ENCODE peak calls at places on chromosome 7, in four cellular contexts. X is thyroid gland, U is transverse colon, I is breast epithelium. N is an unnamed sample.

GRCh38 chr7:156156734-156157408 is 344.6 kb upstream of the SHH start:
- DNase-seq in I (no peak), U (peak; percentile 34), X (peak; percentile 39), N (no peak)

GRCh38 chr7:3063016-3063753 is 19.5 kb upstream of the CARD11 start:
- DNase-seq in X (no peak), U (peak; percentile 29), I (no peak), N (peak; percentile 46)

GRCh38 chr7:116977172-116977571 is 23.9 kb downstream of the ST7 start:
- DNase-seq in U (no peak), X (no peak), I (no peak), N (no peak)

GRCh38 chr7:98133181-98133580 is 26.5 kb downstream of the LMTK2 start:
- DNase-seq in X (no peak), U (peak; percentile 22), I (no peak), N (peak; percentile 36)

GRCh38 chr7:107579546-107579880 is 533 bp upstream of the BCAP29 start:
- DNase-seq in U (no peak), X (no peak), I (no peak), N (no peak)

GRCh38 chr7:28688651-28689050 is 269.5 kb downstream of the TRIL start:
- DNase-seq in I (no peak), X (no peak), U (no peak), N (no peak)

GRCh38 chr7:79591275-79591623 is 137.8 kb upstream of the MAGI2 start:
- DNase-seq in I (no peak), X (no peak), U (no peak), N (no peak)

GRCh38 chr7:102042016-102042656 is 224.7 kb downstream of the CUX1 start:
- DNase-seq in U (no peak), X (no peak), I (no peak), N (no peak)

GRCh38 chr7:27735165-27735564 is 4.8 kb upstream of the TAX1BP1 start:
- DNase-seq in I (no peak), X (no peak), U (no peak), N (no peak)

GRCh38 chr7:143397710-143398530 is 10.7 kb downstream of the EPHA1 start:
- DNase-seq in U (no peak), X (no peak), I (no peak), N (no peak)

GRCh38 chr7:137443616-137444015 is 100.1 kb upstream of the PTN start:
- DNase-seq in I (no peak), U (no peak), X (no peak), N (no peak)

GRCh38 chr7:128265906-128266300 is 24.8 kb downstream of the LEP start:
- DNase-seq in I (no peak), U (no peak), X (no peak), N (no peak)

GRCh38 chr7:110718514-110719205 is 372.3 kb upstream of the LRRN3 start:
- DNase-seq in X (no peak), I (no peak), U (no peak), N (no peak)

GRCh38 chr7:39908141-39908540 is 41.9 kb upstream of the CDK13 start:
- DNase-seq in X (no peak), U (no peak), I (no peak), N (no peak)

GRCh38 chr7:81956520-81956919 is 186.7 kb upstream of the HGF start:
- DNase-seq in I (no peak), U (no peak), X (no peak), N (no peak)

GRCh38 chr7:42700376-42701327 is 211.2 kb downstream of the C7orf25 start:
- DNase-seq in U (no peak), I (no peak), X (no peak), N (no peak)

GRCh38 chr7:92875719-92876118 is 39.3 kb upstream of the CDK6 start:
- DNase-seq in I (no peak), X (no peak), U (no peak), N (no peak)

GRCh38 chr7:134056816-134057215 is 70.3 kb upstream of the LRGUK start:
- DNase-seq in I (no peak), U (no peak), X (no peak), N (no peak)

GRCh38 chr7:33873981-33874750 is 31.2 kb upstream of the BMPER start:
- DNase-seq in I (no peak), U (no peak), X (no peak), N (no peak)

GRCh38 chr7:130288829-130289228 is 4.1 kb upstream of the CPA4 start:
- DNase-seq in U (no peak), I (no peak), X (no peak), N (no peak)

GRCh38 chr7:86964973-86965726 is 94.3 kb downstream of the ELAPOR2 start:
- DNase-seq in X (no peak), I (no peak), U (no peak), N (no peak)

GRCh38 chr7:106841896-106842390 is 23.1 kb upstream of the PIK3CG start:
- DNase-seq in U (no peak), X (no peak), I (no peak), N (no peak)

GRCh38 chr7:20298486-20298901 is 32.2 kb upstream of the ITGB8 start:
- DNase-seq in U (no peak), I (no peak), X (no peak), N (no peak)

GRCh38 chr7:78139335-78139734 is 340.8 kb downstream of the PHTF2 start:
- DNase-seq in U (no peak), I (no peak), X (no peak), N (no peak)

GRCh38 chr7:11404355-11404754 is 427.6 kb downstream of the THSD7A start:
- DNase-seq in U (no peak), X (no peak), I (no peak), N (no peak)

GRCh38 chr7:105719395-105719794 is 138.1 kb upstream of the EFCAB10 start:
- DNase-seq in X (no peak), I (no peak), U (no peak), N (no peak)

DNA sequence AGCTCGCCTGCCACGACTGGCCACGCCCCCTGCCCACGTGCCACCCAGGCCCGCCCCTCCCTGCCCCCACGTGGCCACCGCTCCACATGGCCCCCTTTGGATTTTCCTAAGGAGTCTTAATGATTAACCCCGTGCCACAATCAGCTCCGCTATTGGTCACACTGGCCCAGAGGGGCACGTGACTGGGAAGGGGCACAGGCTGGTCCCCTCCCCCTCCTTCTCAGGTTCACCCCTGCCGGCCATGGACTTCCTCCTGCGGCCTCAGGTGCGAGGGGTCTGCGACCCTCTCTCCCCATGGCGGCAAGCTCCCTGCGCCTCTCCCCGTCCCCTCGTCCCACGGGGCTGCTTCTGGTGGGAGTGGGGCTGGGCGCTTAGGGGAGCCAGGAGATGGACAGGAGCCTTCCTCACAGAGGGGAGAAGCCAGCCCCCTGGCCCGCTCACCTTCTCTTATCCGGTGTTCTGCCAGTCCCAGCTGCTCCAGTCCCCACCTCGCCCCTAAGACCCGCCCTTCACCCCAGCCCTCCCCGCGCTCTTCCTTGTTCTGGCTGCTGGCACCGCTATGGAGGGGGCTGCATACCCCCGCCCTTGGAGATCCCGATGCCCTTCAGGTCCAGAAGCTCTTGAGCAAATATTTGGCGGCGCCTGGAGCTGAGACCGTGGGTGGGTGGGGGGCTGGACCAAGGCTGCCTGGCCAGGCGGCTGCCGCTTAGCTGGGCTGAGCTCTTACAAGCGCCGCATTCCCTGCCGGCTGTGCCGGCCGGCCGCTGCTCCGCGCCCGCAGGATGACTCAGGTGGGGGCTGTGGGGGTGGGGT is 3.2 kb downstream of the SLC4A2 start:
- DNase-seq in X (no peak), U (peak; percentile 90), I (no peak), N (no peak)
- TF ChIP-seq POLR2A in X (no peak), U (peak; percentile 35), I (no peak), N (no peak)

DNA sequence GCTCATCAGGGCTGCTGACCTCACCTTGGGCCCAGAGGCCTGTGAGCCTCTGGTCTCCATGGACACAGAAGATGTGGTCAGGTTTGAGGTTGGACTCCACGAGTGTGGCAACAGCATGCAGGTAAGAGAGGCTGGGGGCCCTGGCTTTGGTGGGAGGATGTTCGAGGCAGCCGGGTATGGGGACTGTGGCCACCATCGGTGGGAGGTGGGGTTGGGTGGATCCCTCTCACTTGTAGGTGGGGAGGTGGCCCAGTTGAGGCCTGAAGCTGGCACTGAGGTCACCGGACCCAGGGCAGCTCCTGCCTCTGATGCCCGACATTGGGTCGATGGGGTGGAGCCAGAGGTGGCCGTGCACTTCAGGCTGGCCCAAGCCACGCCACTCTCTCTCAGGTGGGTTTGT is 406 bp downstream of the ZP3 start:
- DNase-seq in X (no peak), U (no peak), I (no peak), N (no peak)
- TF ChIP-seq POLR2A in X (no peak), U (no peak), I (no peak), N (no peak)

DNA sequence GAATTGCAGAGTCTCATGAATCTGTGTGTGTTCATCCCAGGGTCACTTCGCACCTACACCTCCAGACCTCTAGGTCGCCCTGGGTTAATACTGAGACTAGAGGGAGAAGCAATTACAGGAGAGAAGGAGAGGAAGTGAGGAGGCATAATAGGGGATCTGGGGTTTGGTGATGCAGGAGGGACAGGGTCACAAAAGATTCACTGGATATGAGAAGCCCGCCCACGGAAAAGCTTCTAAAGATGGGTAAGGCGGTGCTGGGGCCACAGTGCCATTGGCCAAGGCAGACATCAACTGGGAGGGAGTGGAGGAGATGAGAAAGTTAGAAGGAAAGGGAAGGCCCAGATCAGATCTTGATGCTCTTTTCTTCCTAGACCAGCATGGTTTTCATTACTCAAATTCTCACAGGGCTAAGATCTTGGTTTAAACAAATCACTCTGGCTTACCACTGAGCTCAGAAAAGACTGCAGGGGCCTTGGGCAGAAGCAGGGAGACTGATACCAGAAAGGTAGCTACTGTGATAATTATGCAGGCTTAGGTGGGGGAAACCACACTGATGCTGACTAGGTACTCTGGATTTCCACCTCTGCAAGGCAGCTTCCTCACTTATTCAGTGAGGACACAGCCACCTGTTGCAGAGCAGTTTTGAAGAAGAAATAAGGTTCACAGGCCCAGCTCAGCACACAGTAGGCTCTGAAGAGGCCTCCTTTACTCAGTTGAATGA is 17.4 kb upstream of the ZNF273 start:
- DNase-seq in X (no peak), I (no peak), U (no peak), N (no peak)
- TF ChIP-seq POLR2A in X (no peak), I (no peak), U (no peak), N (no peak)

DNA sequence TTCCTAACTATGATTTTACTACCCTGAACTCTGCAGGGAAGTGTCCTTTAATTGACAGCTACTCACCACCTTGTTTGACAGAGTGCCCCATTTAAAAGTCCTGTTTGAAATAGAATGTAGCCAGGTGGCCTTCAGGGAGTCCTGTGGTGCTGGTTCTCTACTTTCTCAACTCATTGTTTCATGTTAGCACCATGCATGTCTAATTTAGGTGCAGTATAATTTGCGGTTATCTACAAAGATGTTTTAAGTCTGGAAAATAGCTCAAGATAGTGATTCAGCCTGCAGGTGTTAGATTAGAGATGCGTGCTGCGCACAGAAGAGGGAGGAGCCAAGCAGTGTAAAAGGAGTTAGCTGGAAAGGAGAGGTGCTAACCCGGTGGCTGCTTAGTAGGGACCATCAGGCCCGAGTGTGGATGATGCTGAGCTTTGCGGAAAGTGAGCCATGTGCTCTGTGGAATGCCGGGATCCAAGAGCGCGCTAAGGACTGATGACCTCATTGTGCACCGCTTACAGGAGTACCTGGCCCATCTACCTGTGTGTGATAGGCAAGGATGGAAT is 1.2 kb downstream of the CCM2 start:
- DNase-seq in U (peak; percentile 55), X (peak; percentile 12), I (no peak), N (no peak)
- TF ChIP-seq POLR2A in U (no peak), X (no peak), I (no peak), N (peak; percentile 71)

GRCh38 chr7:100604078-100604975 is 2.2 kb downstream of the PCOLCE start:
- DNase-seq in U (peak; percentile 82), X (peak; percentile 66), I (peak; percentile 51), N (peak; percentile 93)
- TF ChIP-seq POLR2A in U (peak; percentile 25), X (peak; percentile 45), I (peak; percentile 47), N (no peak)

GRCh38 chr7:37342665-37343471 is 105.8 kb downstream of the ELMO1 start:
- DNase-seq in X (no peak), I (no peak), U (peak; percentile 51), N (no peak)
- TF ChIP-seq POLR2A in X (no peak), I (no peak), U (no peak), N (peak; percentile 85)

GRCh38 chr7:24979863-24980694 is at the start of gene OSBPL3:
- DNase-seq in I (peak; percentile 91), U (peak; percentile 97), X (peak; percentile 95), N (peak; percentile 77)
- TF ChIP-seq POLR2A in I (no peak), U (peak; percentile 71), X (peak; percentile 91), N (no peak)